ENCODE peak calls at places on chromosomes 2 and 18, in six cellular contexts. E, T, X, D, F and C are unnamed samples.

GRCh38 chr2:222169346-222169745 is 129.5 kb downstream of the PAX3 start:
- DNase-seq in D (no peak), T (no peak), E (no peak), F (no peak), X (peak; percentile 80), C (no peak)

GRCh38 chr2:177148477-177149154 is 64.0 kb upstream of the HNRNPA3 start:
- DNase-seq in D (peak; percentile 64), T (peak; percentile 79), F (no peak), X (peak; percentile 75), E (peak; percentile 66), C (peak; percentile 71)

GRCh38 chr2:54728669-54729120 is 5.2 kb downstream of the EML6 start:
- DNase-seq in X (peak; percentile 89), T (no peak), D (no peak), E (no peak), F (peak; percentile 30), C (no peak)

GRCh38 chr2:160267022-160267421 is 67.0 kb upstream of the ITGB6 start:
- DNase-seq in F (no peak), X (no peak), E (no peak), T (no peak), D (no peak), C (no peak)

GRCh38 chr2:181649436-181649979 is 7.4 kb downstream of the CERKL start:
- DNase-seq in D (no peak), T (no peak), X (no peak), E (no peak), F (no peak), C (no peak)

GRCh38 chr2:20723543-20723942 is 56.6 kb downstream of the GDF7 start:
- DNase-seq in D (no peak), E (no peak), X (no peak), T (no peak), F (no peak), C (no peak)

GRCh38 chr2:217478831-217479435 is 523.9 kb downstream of the TNS1 start:
- DNase-seq in F (no peak), E (no peak), D (no peak), T (no peak), X (no peak), C (no peak)

GRCh38 chr2:231222318-231223000 is 24.0 kb downstream of the ARMC9 start:
- DNase-seq in T (no peak), E (no peak), X (peak; percentile 54), F (peak; percentile 65), D (no peak), C (no peak)

GRCh38 chr2:239905306-239905705 is 119.8 kb downstream of the NDUFA10 start:
- DNase-seq in T (no peak), F (no peak), E (no peak), X (no peak), D (no peak), C (no peak)

GRCh38 chr2:25585189-25585588 is 88.2 kb downstream of the DTNB start:
- DNase-seq in X (no peak), T (no peak), D (no peak), F (no peak), E (no peak), C (no peak)

GRCh38 chr2:62340981-62341624 is 145.2 kb downstream of the B3GNT2 start:
- DNase-seq in E (peak; percentile 52), X (peak; percentile 59), D (no peak), F (no peak), T (no peak), C (no peak)

GRCh38 chr2:31335921-31336570 is 78.5 kb downstream of the XDH start:
- DNase-seq in E (no peak), D (no peak), F (peak; percentile 34), X (peak; percentile 89), T (no peak), C (no peak)

GRCh38 chr18:35028556-35028955 is 12.7 kb upstream of the MAPRE2 start:
- DNase-seq in D (no peak), T (no peak), F (no peak), X (peak; percentile 30), E (no peak), C (no peak)

GRCh38 chr2:233470007-233470687 is 96.4 kb downstream of the USP40 start:
- DNase-seq in F (no peak), T (peak; percentile 15), E (peak; percentile 86), X (no peak), D (no peak), C (peak; percentile 74)

GRCh38 chr18:11496561-11497172 is 112.7 kb upstream of the SLC35G4 start:
- DNase-seq in E (no peak), T (no peak), F (no peak), D (no peak), X (peak; percentile 73), C (no peak)

GRCh38 chr2:96509114-96509846 is 4.1 kb upstream of the NEURL3 start:
- DNase-seq in T (peak; percentile 95), D (peak; percentile 71), E (peak; percentile 87), F (peak; percentile 55), X (peak; percentile 83), C (peak; percentile 88)

GRCh38 chr2:203450571-203450970 is 84.5 kb downstream of the RAPH1 start:
- DNase-seq in T (no peak), E (no peak), X (no peak), D (no peak), F (no peak), C (no peak)

GRCh38 chr2:239117831-239118230 is 269.9 kb downstream of the TWIST2 start:
- DNase-seq in T (no peak), E (no peak), D (no peak), X (no peak), F (no peak), C (no peak)

GRCh38 chr18:59650266-59650820 is 46.9 kb downstream of the CCBE1 start:
- DNase-seq in X (no peak), D (no peak), E (no peak), F (no peak), T (no peak), C (no peak)

GRCh38 chr2:27566628-27567027 is 16.2 kb upstream of the ZNF512 start:
- DNase-seq in F (no peak), X (peak; percentile 69), T (no peak), D (no peak), E (no peak), C (no peak)

GRCh38 chr2:43511199-43511598 is 84.6 kb downstream of the THADA start:
- DNase-seq in D (no peak), E (no peak), X (no peak), T (no peak), F (no peak), C (no peak)

GRCh38 chr18:11498821-11499220 is 110.6 kb upstream of the SLC35G4 start:
- DNase-seq in T (no peak), X (peak; percentile 8), E (no peak), F (no peak), D (no peak), C (no peak)

GRCh38 chr2:164887434-164888112 is 46.0 kb upstream of the COBLL1 start:
- DNase-seq in T (no peak), E (no peak), D (no peak), F (no peak), X (no peak), C (no peak)

GRCh38 chr2:142946941-142947340 is 69.5 kb downstream of the KYNU start:
- DNase-seq in T (no peak), X (peak; percentile 64), E (no peak), D (no peak), F (no peak), C (no peak)

GRCh38 chr2:99911711-99912110 is 230.7 kb downstream of the AFF3 start:
- DNase-seq in D (no peak), F (no peak), T (no peak), X (peak; percentile 60), E (no peak), C (no peak)

GRCh38 chr18:54774423-54774822 is 53.9 kb upstream of the RAB27B start:
- DNase-seq in E (no peak), F (no peak), D (no peak), X (peak; percentile 68), T (no peak), C (no peak)

GRCh38 chr2:9145109-9145751 is 61.4 kb upstream of the ASAP2 start:
- DNase-seq in D (no peak), E (no peak), T (no peak), F (peak; percentile 15), X (peak; percentile 52), C (no peak)

GRCh38 chr2:44369392-44369791 is 7.6 kb downstream of the CAMKMT start:
- DNase-seq in D (no peak), X (no peak), E (no peak), F (no peak), T (no peak), C (no peak)

GRCh38 chr18:675307-675706 is 17.9 kb downstream of the TYMS start:
- DNase-seq in T (no peak), D (no peak), X (no peak), E (no peak), F (no peak), C (no peak)

GRCh38 chr2:172404824-172405223 is 22.6 kb upstream of the ITGA6 start:
- DNase-seq in D (no peak), T (no peak), E (no peak), X (peak; percentile 75), F (peak; percentile 67), C (no peak)

GRCh38 chr2:50449306-50449705 is 582.6 kb downstream of the NRXN1 start:
- DNase-seq in D (no peak), E (no peak), T (no peak), F (no peak), X (no peak), C (no peak)